ENCODE peak calls at places on chromosomes 4 and X, in four cellular contexts. W, Y, X and R are unnamed samples.

GRCh38 chr4:102815981-102816380 is 11.4 kb downstream of the UBE2D3 start:
- DNase-seq in W (no peak), Y (peak), X (no peak), R (peak)

GRCh38 chr4:118823471-118823870 is 12.5 kb downstream of the SEC24D start:
- DNase-seq in W (no peak), Y (no peak), X (no peak), R (no peak)

GRCh38 chr4:119585771-119586170 is 42.8 kb downstream of the PDE5A start:
- DNase-seq in W (no peak), Y (no peak), X (no peak), R (peak)

GRCh38 chrX:85611926-85612325 is 232.5 kb upstream of the POF1B start:
- DNase-seq in W (no peak), Y (no peak), X (no peak), R (peak)

GRCh38 chr4:34250562-34250961 is 1993.8 kb downstream of the ARAP2 start:
- DNase-seq in W (no peak), Y (no peak), X (no peak), R (peak)

GRCh38 chrX:427812-428725 is 41.4 kb upstream of the PPP2R3B start:
- DNase-seq in W (peak), Y (peak), X (peak), R (no peak)

GRCh38 chr4:103692615-103693014 is 27.2 kb downstream of the TACR3 start:
- DNase-seq in W (no peak), Y (no peak), X (no peak), R (no peak)

GRCh38 chr4:153792007-153792892 is 3.4 kb upstream of the SFRP2 start:
- DNase-seq in W (peak), Y (peak), X (peak), R (no peak)

GRCh38 chr4:19748470-19748869 is 503.2 kb upstream of the SLIT2 start:
- DNase-seq in W (no peak), Y (no peak), X (no peak), R (peak)

GRCh38 chrX:65451663-65452062 is 82.9 kb downstream of the LAS1L start:
- DNase-seq in W (no peak), Y (peak), X (no peak), R (peak)

GRCh38 chr4:138390286-138390685 is 148.1 kb upstream of the SLC7A11 start:
- DNase-seq in W (no peak), Y (no peak), X (no peak), R (peak)

GRCh38 chr4:75940692-75941253 is at the start of gene NAAA:
- DNase-seq in W (peak), Y (peak), X (peak), R (peak)

GRCh38 chr4:75935628-75936027 is 5.2 kb downstream of the NAAA start:
- DNase-seq in W (no peak), Y (no peak), X (no peak), R (no peak)

GRCh38 chr4:75939890-75940691 is 722 bp downstream of the NAAA start:
- DNase-seq in W (peak), Y (peak), X (no peak), R (peak)
- H3K23ac ChIP-seq in W (no peak), Y (peak), X (no peak), R (peak)

GRCh38 chr4:151114986-151115385 is 15.6 kb downstream of the RPS3A start:
- DNase-seq in W (no peak), Y (no peak), X (no peak), R (peak)
- H4K5ac ChIP-seq in W (no peak), Y (no peak), X (no peak), R (no peak)

DNA sequence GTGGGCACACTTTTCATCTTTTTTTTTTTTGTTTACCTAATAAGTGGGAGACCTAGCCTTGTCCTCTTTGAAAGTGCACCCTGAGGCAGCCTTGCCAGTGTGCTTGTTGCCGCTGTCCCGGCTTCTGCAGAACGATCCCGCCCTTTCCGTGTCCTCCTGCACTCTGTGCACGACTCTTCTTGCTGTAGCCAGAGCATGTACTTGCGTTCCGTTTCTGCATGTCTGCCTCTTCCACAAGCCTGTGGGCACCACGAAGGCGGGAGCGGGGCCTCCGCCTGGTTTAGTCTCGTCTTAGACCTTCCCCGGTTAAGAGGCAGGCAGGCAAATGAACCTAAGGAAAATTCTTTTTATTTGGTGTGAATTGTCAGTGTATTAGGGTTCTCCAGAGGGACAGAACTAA is 32.6 kb upstream of the TBC1D14 start:
- DNase-seq in W (no peak), Y (no peak), X (no peak), R (no peak)
- H3K23ac ChIP-seq in W (no peak), Y (no peak), X (no peak), R (no peak)

GRCh38 chr4:186272699-186273370 is 6.8 kb downstream of the F11 start:
- DNase-seq in W (no peak), Y (no peak), X (no peak), R (peak)

GRCh38 chr4:186271279-186271678 is 5.3 kb downstream of the F11 start:
- DNase-seq in W (no peak), Y (no peak), X (no peak), R (no peak)

GRCh38 chr4:186264660-186265059 is 1.3 kb upstream of the F11 start:
- DNase-seq in W (no peak), Y (no peak), X (no peak), R (no peak)

GRCh38 chr4:186265683-186266648 is at the start of gene F11:
- DNase-seq in W (peak), Y (no peak), X (no peak), R (no peak)

GRCh38 chr4:186266699-186267467 is 894 bp downstream of the F11 start:
- DNase-seq in W (peak), Y (peak), X (no peak), R (peak)
- H4K5ac ChIP-seq in W (no peak), Y (no peak), X (no peak), R (no peak)

GRCh38 chr4:8586671-8587468 is 5.7 kb upstream of the CPZ start:
- DNase-seq in W (no peak), Y (no peak), X (no peak), R (no peak)
- H3K23ac ChIP-seq in W (no peak), Y (no peak), X (no peak), R (no peak)

GRCh38 chrX:110341189-110342035 is 17.2 kb upstream of the RTL9 start:
- DNase-seq in W (no peak), Y (peak), X (no peak), R (peak)
- H4K5ac ChIP-seq in W (no peak), Y (no peak), X (no peak), R (peak)